ENCODE peak calls at places on chromosomes 7 and 10, in four cellular contexts. K is GM20000, I is ovary, L is fibroblast of pulmonary artery. R is an unnamed sample.

GRCh38 chr10:132836832-132837540 is 51.0 kb upstream of the NKX6-2 start:
- DNase-seq in K (peak), I (no peak), L (peak), R (peak)

GRCh38 chr7:31758770-31759169 is 71.8 kb downstream of the PPP1R17 start:
- DNase-seq in K (no peak), I (no peak), L (no peak), R (no peak)

GRCh38 chr7:135877799-135878198 is 99.4 kb downstream of the MTPN start:
- DNase-seq in K (no peak), I (no peak), L (peak), R (no peak)

GRCh38 chr7:134893920-134894319 is 92.4 kb upstream of the AGBL3 start:
- DNase-seq in K (no peak), I (no peak), L (no peak), R (no peak)

GRCh38 chr10:69641261-69641980 is 11.4 kb downstream of the FAM241B start:
- DNase-seq in K (no peak), I (no peak), L (no peak), R (no peak)

GRCh38 chr10:102616071-102616770 is 28.1 kb upstream of the TRIM8 start:
- DNase-seq in K (peak), I (no peak), L (no peak), R (no peak)

GRCh38 chr10:95235676-95236067 is 41.6 kb downstream of the ACSM6 start:
- DNase-seq in K (no peak), I (no peak), L (no peak), R (no peak)

GRCh38 chr7:44063547-44063893 is 1.8 kb downstream of the PGAM2 start:
- DNase-seq in K (no peak), I (no peak), L (no peak), R (no peak)

GRCh38 chr10:96446966-96447596 is 66.6 kb downstream of the TLL2 start:
- DNase-seq in K (no peak), I (no peak), L (no peak), R (no peak)

GRCh38 chr7:27930910-27931476 is 191.0 kb downstream of the TAX1BP1 start:
- DNase-seq in K (no peak), I (no peak), L (no peak), R (no peak)

GRCh38 chr10:69360485-69361302 is 56.0 kb downstream of the TACR2 start:
- DNase-seq in K (no peak), I (peak), L (peak), R (no peak)

GRCh38 chr10:113742466-113742865 is 9.0 kb upstream of the PLEKHS1 start:
- DNase-seq in K (no peak), I (no peak), L (no peak), R (no peak)

GRCh38 chr10:43267811-43268210 is 946 bp upstream of the RASGEF1A start:
- DNase-seq in K (peak), I (peak), L (no peak), R (no peak)

GRCh38 chr10:68142761-68143160 is 33.5 kb downstream of the MYPN start:
- DNase-seq in K (no peak), I (no peak), L (no peak), R (peak)

GRCh38 chr7:47576031-47576908 is 5.6 kb downstream of the TNS3 start:
- DNase-seq in K (no peak), I (peak), L (peak), R (peak)

GRCh38 chr7:45659496-45660139 is 85.5 kb downstream of the ADCY1 start:
- DNase-seq in K (no peak), I (no peak), L (no peak), R (no peak)

GRCh38 chr7:156472267-156472666 is 168.3 kb upstream of the RNF32 start:
- DNase-seq in K (no peak), I (no peak), L (no peak), R (no peak)

GRCh38 chr7:89837515-89837914 is 316.8 kb upstream of the STEAP1 start:
- DNase-seq in K (no peak), I (no peak), L (peak), R (no peak)

GRCh38 chr7:128020161-128020560 is 11.1 kb downstream of the LRRC4 start:
- DNase-seq in K (no peak), I (no peak), L (no peak), R (peak)

GRCh38 chr7:157152391-157152937 is 13.7 kb downstream of the UBE3C start:
- DNase-seq in K (no peak), I (no peak), L (no peak), R (no peak)

GRCh38 chr10:34495938-34496337 is 319.2 kb downstream of the PARD3 start:
- DNase-seq in K (no peak), I (peak), L (peak), R (no peak)

GRCh38 chr10:71301371-71301916 is 17.6 kb upstream of the SLC29A3 start:
- DNase-seq in K (no peak), I (no peak), L (no peak), R (no peak)

GRCh38 chr10:17713133-17713532 is 38.9 kb upstream of the TMEM236 start:
- DNase-seq in K (no peak), I (no peak), L (no peak), R (no peak)

GRCh38 chr7:50677279-50677996 is 105.3 kb downstream of the GRB10 start:
- DNase-seq in K (no peak), I (no peak), L (no peak), R (no peak)

GRCh38 chr10:69048103-69048502 is 39.8 kb upstream of the SRGN start:
- DNase-seq in K (no peak), I (no peak), L (no peak), R (no peak)

GRCh38 chr7:13414661-13415105 is 574.8 kb downstream of the ETV1 start:
- DNase-seq in K (no peak), I (no peak), L (no peak), R (peak)

GRCh38 chr7:112509390-112509789 is 28.6 kb downstream of the LSMEM1 start:
- DNase-seq in K (no peak), I (no peak), L (no peak), R (no peak)

R was measured in Karpas-422.